ENCODE peak calls at places on chromosome 17, in five cellular contexts. One of them, this sample, is unnamed.

GRCh38 chr17:46832306-46832895 is 13.9 kb upstream of the WNT3 start:
- DNase-seq in activated T-helper 1 cell treated with Interleukin-2 at 50 U/mL for 16 hours: no peak
- DNase-seq in GM04503: no peak
- DNase-seq in GM04504: no peak
- DNase-seq in naive thymus-derived CD8-positive, alpha-beta T cell: no peak
- DNase-seq in this sample: no peak

GRCh38 chr17:3012926-3013581 is 50.4 kb downstream of the OR1D5 start:
- DNase-seq in activated T-helper 1 cell treated with Interleukin-2 at 50 U/mL for 16 hours: peak; percentile 28
- DNase-seq in GM04503: no peak
- DNase-seq in GM04504: peak; percentile 25
- DNase-seq in naive thymus-derived CD8-positive, alpha-beta T cell: peak; percentile 38
- DNase-seq in this sample: peak; percentile 58

GRCh38 chr17:9206160-9206988 is 185.1 kb downstream of the NTN1 start:
- DNase-seq in activated T-helper 1 cell treated with Interleukin-2 at 50 U/mL for 16 hours: no peak
- DNase-seq in GM04503: no peak
- DNase-seq in GM04504: no peak
- DNase-seq in naive thymus-derived CD8-positive, alpha-beta T cell: no peak
- DNase-seq in this sample: no peak

GRCh38 chr17:58329808-58330543 is 1.4 kb upstream of the TSPOAP1 start:
- DNase-seq in activated T-helper 1 cell treated with Interleukin-2 at 50 U/mL for 16 hours: no peak
- DNase-seq in GM04503: no peak
- DNase-seq in GM04504: no peak
- DNase-seq in naive thymus-derived CD8-positive, alpha-beta T cell: no peak
- DNase-seq in this sample: no peak

GRCh38 chr17:61848247-61848646 is 15.1 kb downstream of the BRIP1 start:
- DNase-seq in activated T-helper 1 cell treated with Interleukin-2 at 50 U/mL for 16 hours: no peak
- DNase-seq in GM04503: no peak
- DNase-seq in GM04504: no peak
- DNase-seq in naive thymus-derived CD8-positive, alpha-beta T cell: no peak
- DNase-seq in this sample: no peak

GRCh38 chr17:77184474-77184873 is 43.7 kb downstream of the SEC14L1 start:
- DNase-seq in activated T-helper 1 cell treated with Interleukin-2 at 50 U/mL for 16 hours: no peak
- DNase-seq in GM04503: peak; percentile 17
- DNase-seq in GM04504: peak; percentile 44
- DNase-seq in naive thymus-derived CD8-positive, alpha-beta T cell: no peak
- DNase-seq in this sample: no peak

GRCh38 chr17:50203086-50203485 is 1.7 kb upstream of the COL1A1 start:
- DNase-seq in activated T-helper 1 cell treated with Interleukin-2 at 50 U/mL for 16 hours: no peak
- DNase-seq in GM04503: peak; percentile 64
- DNase-seq in GM04504: peak; percentile 83
- DNase-seq in naive thymus-derived CD8-positive, alpha-beta T cell: no peak
- DNase-seq in this sample: no peak

GRCh38 chr17:56176101-56176500 is 22.8 kb downstream of the ANKFN1 start:
- DNase-seq in activated T-helper 1 cell treated with Interleukin-2 at 50 U/mL for 16 hours: no peak
- DNase-seq in GM04503: peak; percentile 36
- DNase-seq in GM04504: no peak
- DNase-seq in naive thymus-derived CD8-positive, alpha-beta T cell: no peak
- DNase-seq in this sample: no peak

GRCh38 chr17:82325286-82326180 is 8.0 kb downstream of the SECTM1 start:
- DNase-seq in activated T-helper 1 cell treated with Interleukin-2 at 50 U/mL for 16 hours: no peak
- DNase-seq in GM04503: no peak
- DNase-seq in GM04504: no peak
- DNase-seq in naive thymus-derived CD8-positive, alpha-beta T cell: no peak
- DNase-seq in this sample: no peak

GRCh38 chr17:28390123-28390522 is 15.9 kb downstream of the SLC46A1 start:
- DNase-seq in activated T-helper 1 cell treated with Interleukin-2 at 50 U/mL for 16 hours: no peak
- DNase-seq in GM04503: no peak
- DNase-seq in GM04504: no peak
- DNase-seq in naive thymus-derived CD8-positive, alpha-beta T cell: no peak
- DNase-seq in this sample: no peak

GRCh38 chr17:40915199-40915661 is 22.2 kb downstream of the KRT23 start:
- DNase-seq in activated T-helper 1 cell treated with Interleukin-2 at 50 U/mL for 16 hours: no peak
- DNase-seq in GM04503: peak; percentile 97
- DNase-seq in GM04504: peak; percentile 85
- DNase-seq in naive thymus-derived CD8-positive, alpha-beta T cell: no peak
- DNase-seq in this sample: no peak

GRCh38 chr17:80781188-80781577 is 210.5 kb upstream of the CHMP6 start:
- DNase-seq in activated T-helper 1 cell treated with Interleukin-2 at 50 U/mL for 16 hours: no peak
- DNase-seq in GM04503: no peak
- DNase-seq in GM04504: no peak
- DNase-seq in naive thymus-derived CD8-positive, alpha-beta T cell: no peak
- DNase-seq in this sample: no peak

GRCh38 chr17:81666092-81666341 is 388 bp downstream of the OXLD1 start:
- DNase-seq in activated T-helper 1 cell treated with Interleukin-2 at 50 U/mL for 16 hours: no peak
- DNase-seq in GM04503: no peak
- DNase-seq in GM04504: no peak
- DNase-seq in naive thymus-derived CD8-positive, alpha-beta T cell: no peak
- DNase-seq in this sample: no peak

GRCh38 chr17:75067856-75068255 is 19.9 kb upstream of the SLC16A5 start:
- DNase-seq in activated T-helper 1 cell treated with Interleukin-2 at 50 U/mL for 16 hours: no peak
- DNase-seq in GM04503: no peak
- DNase-seq in GM04504: no peak
- DNase-seq in naive thymus-derived CD8-positive, alpha-beta T cell: no peak
- DNase-seq in this sample: no peak

GRCh38 chr17:78739331-78739853 is 42.7 kb downstream of the CYTH1 start:
- DNase-seq in activated T-helper 1 cell treated with Interleukin-2 at 50 U/mL for 16 hours: no peak
- DNase-seq in GM04503: no peak
- DNase-seq in GM04504: no peak
- DNase-seq in naive thymus-derived CD8-positive, alpha-beta T cell: no peak
- DNase-seq in this sample: no peak

This sample was measured in BE2C.